ENCODE peak calls at places on chromosomes 3 and 15, in seven cellular contexts. A, Q, G, X, T, Z and E are unnamed samples. For H3K9me3, the result is how much of the 10 kb centered on the place peaks cover.

GRCh38 chr3:106458952-106459351 is 590.1 kb upstream of the CBLB start:
- DNase-seq in A (no peak), Q (no peak), G (no peak), X (no peak), T (no peak), Z (no peak), E (no peak)

GRCh38 chr3:179323197-179323901 is 518 bp downstream of the ZNF639 start:
- DNase-seq in A (peak), Q (peak), G (peak), X (no peak), T (peak), Z (peak), E (peak)

GRCh38 chr3:181723064-181723463 is 11.3 kb downstream of the SOX2 start:
- DNase-seq in A (no peak), Q (no peak), G (no peak), X (no peak), T (no peak), Z (no peak), E (no peak)

GRCh38 chr15:64905119-64905831 is 6.4 kb upstream of the ANKDD1A start:
- DNase-seq in A (peak), Q (peak), G (peak), X (no peak), T (peak), Z (peak), E (peak)

GRCh38 chr3:28050120-28050519 is 191.3 kb upstream of the CMC1 start:
- DNase-seq in A (no peak), Q (no peak), G (no peak), X (no peak), T (no peak), Z (no peak), E (no peak)

GRCh38 chr15:99438691-99439523 is 126.9 kb upstream of the MEF2A start:
- DNase-seq in A (no peak), Q (peak), G (no peak), X (no peak), T (peak), Z (no peak), E (peak)

GRCh38 chr15:82540055-82540983 is at the start of gene RPS17:
- DNase-seq in A (peak), Q (peak), G (peak), X (peak), T (peak), Z (peak), E (peak)

GRCh38 chr3:63964287-63965073 is 52.3 kb upstream of the SCAANT1 start:
- DNase-seq in A (no peak), Q (no peak), G (no peak), X (no peak), T (no peak), Z (no peak), E (no peak)

GRCh38 chr15:36896949-36897348 is 203.4 kb downstream of the MEIS2 start:
- DNase-seq in A (peak), Q (no peak), G (no peak), X (no peak), T (no peak), Z (no peak), E (no peak)

GRCh38 chr15:90930861-90931629 is 1.3 kb downstream of the HDDC3 start:
- DNase-seq in A (no peak), Q (peak), G (no peak), X (no peak), T (peak), Z (no peak), E (no peak)

GRCh38 chr3:27391796-27392195 is 22.6 kb upstream of the NEK10 start:
- DNase-seq in A (no peak), Q (no peak), G (no peak), X (no peak), T (no peak), Z (no peak), E (no peak)

GRCh38 chr15:60400957-60401356 is 3.2 kb upstream of the ANXA2 start:
- DNase-seq in A (no peak), Q (no peak), G (no peak), X (no peak), T (no peak), Z (no peak), E (no peak)

GRCh38 chr3:130894130-130894872 is 417 bp downstream of the ATP2C1 start:
- DNase-seq in A (peak), Q (peak), G (peak), X (no peak), T (peak), Z (peak), E (peak)

GRCh38 chr3:156140196-156140595 is 19.8 kb downstream of the KCNAB1 start:
- DNase-seq in A (no peak), Q (no peak), G (no peak), X (no peak), T (no peak), Z (no peak), E (no peak)

GRCh38 chr15:77870195-77871065 is 207.1 kb downstream of the TBC1D2B start:
- DNase-seq in A (peak), Q (peak), G (peak), X (peak), T (peak), Z (peak), E (peak)

GRCh38 chr15:82739086-82739485 is 29.4 kb upstream of the AP3B2 start:
- DNase-seq in A (no peak), Q (no peak), G (no peak), X (no peak), T (no peak), Z (no peak), E (no peak)

GRCh38 chr3:128984596-128984995 is 9.3 kb downstream of the CFAP92 start:
- DNase-seq in A (no peak), Q (no peak), G (no peak), X (no peak), T (no peak), Z (no peak), E (no peak)

GRCh38 chr3:188187055-188187454 is 33.1 kb downstream of the LPP start:
- DNase-seq in A (no peak), Q (no peak), G (no peak), X (no peak), T (no peak), Z (no peak), E (no peak)

GRCh38 chr3:139355502-139355901 is 11.7 kb downstream of the MRPS22 start:
- DNase-seq in A (peak), Q (no peak), G (no peak), X (no peak), T (no peak), Z (no peak), E (no peak)

GRCh38 chr3:94011208-94011842 is 17.1 kb downstream of the STX19 start:
- DNase-seq in A (no peak), Q (no peak), G (no peak), X (no peak), T (no peak), Z (no peak), E (no peak)

GRCh38 chr15:56672721-56673120 is 60.6 kb downstream of the ZNF280D start:
- DNase-seq in A (no peak), Q (no peak), G (no peak), X (peak), T (no peak), Z (no peak), E (no peak)

GRCh38 chr3:159616234-159616825 is 372.3 kb upstream of the IL12A start:
- DNase-seq in A (peak), Q (no peak), G (peak), X (no peak), T (no peak), Z (peak), E (no peak)

GRCh38 chr15:33699145-33699544 is 269.2 kb upstream of the CHRM5 start:
- DNase-seq in A (no peak), Q (no peak), G (no peak), X (no peak), T (no peak), Z (no peak), E (no peak)

GRCh38 chr3:55441499-55441898 is 45.6 kb downstream of the WNT5A start:
- DNase-seq in A (no peak), Q (no peak), G (no peak), X (no peak), T (no peak), Z (no peak), E (no peak)

GRCh38 chr15:48493084-48493762 is 152.3 kb downstream of the FBN1 start:
- DNase-seq in A (peak), Q (no peak), G (no peak), X (peak), T (no peak), Z (no peak), E (no peak)

GRCh38 chr3:172659246-172660002 is 51.4 kb downstream of the NCEH1 start:
- DNase-seq in A (no peak), Q (no peak), G (peak), X (no peak), T (no peak), Z (no peak), E (no peak)

GRCh38 chr3:114025451-114025850 is 30.9 kb downstream of the CCDC191 start:
- DNase-seq in A (no peak), Q (no peak), G (no peak), X (no peak), T (no peak), Z (no peak), E (no peak)

GRCh38 chr3:27606537-27606936 is 115.6 kb downstream of the EOMES start:
- DNase-seq in A (no peak), Q (no peak), G (peak), X (no peak), T (no peak), Z (no peak), E (no peak)

GRCh38 chr3:129606522-129607390 is at the start of gene PLXND1:
- DNase-seq in A (peak), Q (peak), G (peak), X (no peak), T (no peak), Z (peak), E (peak)

GRCh38 chr3:151155409-151156128 is 47.4 kb downstream of the GPR171 start:
- DNase-seq in A (no peak), Q (no peak), G (no peak), X (no peak), T (no peak), Z (no peak), E (no peak)

GRCh38 chr3:171535133-171535532 is 74.9 kb upstream of the TNIK start:
- DNase-seq in A (no peak), Q (no peak), G (no peak), X (no peak), T (no peak), Z (no peak), E (no peak)

GRCh38 chr15:35320911-35321310 is 225.1 kb downstream of the DPH6 start:
- DNase-seq in A (no peak), Q (no peak), G (no peak), X (no peak), T (no peak), Z (no peak), E (no peak)

GRCh38 chr3:79039192-79039591 is 728.6 kb downstream of the ROBO1 start:
- DNase-seq in A (no peak), Q (no peak), G (no peak), X (no peak), T (no peak), Z (no peak), E (no peak)

GRCh38 chr15:86743283-86743903 is 663.7 kb downstream of the AGBL1 start:
- DNase-seq in A (no peak), Q (peak), G (peak), X (no peak), T (no peak), Z (peak), E (peak)

GRCh38 chr3:126683506-126683905 is 20.5 kb upstream of the CHCHD6 start:
- DNase-seq in A (no peak), Q (no peak), G (no peak), X (no peak), T (no peak), Z (no peak), E (no peak)

GRCh38 chr15:100875976-100876375 is 3.7 kb upstream of the ALDH1A3 start:
- DNase-seq in A (no peak), Q (no peak), G (no peak), X (no peak), T (no peak), Z (no peak), E (no peak)
- H3K4me3 ChIP-seq in A (no peak), Q (no peak), G (no peak), X (no peak), T (no peak), Z (no peak), E (no peak)

GRCh38 chr3:31378226-31378625 is 154.5 kb upstream of the STT3B start:
- DNase-seq in A (no peak), Q (no peak), G (no peak), X (no peak), T (no peak), Z (no peak), E (no peak)
- H3K9me3 ChIP-seq in A (under half), Q (under half), G (under half), X (under half), T (under half), Z (under half), E (under half)

GRCh38 chr3:42173307-42173706 is 82.2 kb downstream of the TRAK1 start:
- DNase-seq in A (no peak), Q (no peak), G (no peak), X (no peak), T (no peak), Z (no peak), E (no peak)

GRCh38 chr3:42177068-42177800 is 86.1 kb downstream of the TRAK1 start:
- DNase-seq in A (no peak), Q (no peak), G (no peak), X (no peak), T (no peak), Z (no peak), E (no peak)

GRCh38 chr3:42175841-42176240 is 84.7 kb downstream of the TRAK1 start:
- DNase-seq in A (no peak), Q (no peak), G (no peak), X (no peak), T (no peak), Z (no peak), E (no peak)

GRCh38 chr3:42176635-42177034 is 85.5 kb downstream of the TRAK1 start:
- DNase-seq in A (no peak), Q (no peak), G (no peak), X (no peak), T (no peak), Z (no peak), E (no peak)

GRCh38 chr3:42174679-42175660 is 83.8 kb downstream of the TRAK1 start:
- DNase-seq in A (no peak), Q (no peak), G (no peak), X (no peak), T (no peak), Z (no peak), E (no peak)
- H3K27ac ChIP-seq in A (no peak), Q (peak), G (no peak), X (no peak), T (no peak), Z (no peak), E (no peak)

GRCh38 chr3:53495518-53496501 is 1.4 kb downstream of the CACNA1D start:
- DNase-seq in A (no peak), Q (peak), G (no peak), X (no peak), T (no peak), Z (no peak), E (no peak)
- H3K4me3 ChIP-seq in A (peak), Q (peak), G (peak), X (no peak), T (peak), Z (peak), E (no peak)

DNA sequence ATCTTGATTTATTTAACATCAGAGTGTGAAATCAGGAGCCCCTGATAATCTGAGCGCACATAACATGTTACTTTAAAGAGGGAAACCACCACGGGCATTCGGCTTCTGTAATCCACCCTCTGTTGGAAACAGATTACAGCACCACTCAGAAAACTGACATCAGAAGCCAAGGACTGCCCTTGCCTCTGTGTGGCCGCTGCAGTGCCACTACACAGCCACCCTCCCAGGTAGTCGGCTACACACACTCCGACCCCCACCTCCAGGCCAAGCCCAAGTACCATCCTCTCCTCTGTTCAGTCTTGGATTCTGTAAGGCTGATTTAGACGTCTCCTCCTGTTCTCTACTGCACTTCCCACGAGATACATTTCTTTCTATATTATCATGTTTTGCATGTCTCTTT is 251.7 kb downstream of the GABRB3 start:
- DNase-seq in A (no peak), Q (no peak), G (no peak), X (no peak), T (no peak), Z (no peak), E (no peak)
- H3K9me3 ChIP-seq in A (under half), Q (under half), G (under half), X (under half), T (under half), Z (under half), E (under half)

GRCh38 chr3:192187485-192188051 is 539.8 kb downstream of the FGF12 start:
- DNase-seq in A (no peak), Q (no peak), G (no peak), X (no peak), T (no peak), Z (no peak), E (no peak)

GRCh38 chr3:192181151-192181550 is 546.2 kb downstream of the FGF12 start:
- DNase-seq in A (no peak), Q (no peak), G (no peak), X (no peak), T (no peak), Z (no peak), E (no peak)

GRCh38 chr3:192188218-192188835 is 539.0 kb downstream of the FGF12 start:
- DNase-seq in A (no peak), Q (peak), G (peak), X (no peak), T (no peak), Z (peak), E (no peak)

GRCh38 chr3:192183109-192183508 is 544.2 kb downstream of the FGF12 start:
- DNase-seq in A (no peak), Q (no peak), G (no peak), X (no peak), T (no peak), Z (no peak), E (no peak)

DNA sequence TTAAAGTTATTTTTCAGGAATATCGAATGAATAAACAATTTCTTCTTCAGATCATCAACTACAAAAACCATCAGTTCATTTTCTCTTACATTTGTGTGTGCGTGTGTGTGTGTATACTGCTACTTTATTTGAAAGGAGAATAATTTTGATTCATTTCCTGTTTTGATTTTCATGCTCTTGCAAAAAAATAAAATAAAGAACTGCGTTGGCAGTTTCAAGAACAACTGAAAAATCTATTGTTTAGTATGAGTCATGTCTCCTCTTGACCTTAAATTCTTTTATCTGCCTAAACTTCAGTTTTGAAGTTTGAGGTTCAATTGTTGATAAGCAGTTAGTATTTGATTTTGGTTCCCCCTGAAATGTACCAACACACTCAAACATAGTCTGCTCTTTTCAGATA is 540.8 kb downstream of the FGF12 start:
- DNase-seq in A (no peak), Q (no peak), G (no peak), X (no peak), T (no peak), Z (no peak), E (no peak)
- H3K27ac ChIP-seq in A (no peak), Q (no peak), G (no peak), X (no peak), T (no peak), Z (no peak), E (no peak)

GRCh38 chr3:170117134-170117533 is 64.4 kb downstream of the PHC3 start:
- DNase-seq in A (no peak), Q (no peak), G (peak), X (no peak), T (no peak), Z (no peak), E (no peak)
- H3K4me3 ChIP-seq in A (no peak), Q (no peak), G (no peak), X (no peak), T (no peak), Z (no peak), E (no peak)